ENCODE peak calls at places on chromosome 20, in four cellular contexts. D is K562, H is HepG2, T is GM12878. P is an unnamed sample.

GRCh38 chr20:23634985-23635767 is 2.6 kb downstream of the CST3 start:
- DNase-seq in H (no peak), D (no peak), T (no peak), P (no peak)

GRCh38 chr20:38369387-38369786 is 23.1 kb downstream of the LBP start:
- DNase-seq in T (no peak), D (peak), H (peak), P (peak)

GRCh38 chr20:63963348-63963741 is 6.4 kb downstream of the ZNF512B start:
- DNase-seq in T (no peak), H (no peak), D (no peak), P (no peak)

GRCh38 chr20:54237544-54237943 is 29.7 kb downstream of the PFDN4 start:
- DNase-seq in D (no peak), H (no peak), T (no peak), P (no peak)

GRCh38 chr20:37095108-37095608 is 639 bp downstream of the RBL1 start:
- DNase-seq in H (peak), T (no peak), D (peak), P (peak)

GRCh38 chr20:22974354-22974753 is 60.8 kb upstream of the SSTR4 start:
- DNase-seq in T (no peak), D (peak), H (peak), P (peak)

GRCh38 chr20:51540585-51540984 is 1.9 kb downstream of the NFATC2 start:
- DNase-seq in D (no peak), T (no peak), H (no peak), P (no peak)

GRCh38 chr20:21077809-21078345 is 28.3 kb downstream of the LINC00237 start:
- DNase-seq in T (no peak), H (peak), D (no peak), P (no peak)

DNA sequence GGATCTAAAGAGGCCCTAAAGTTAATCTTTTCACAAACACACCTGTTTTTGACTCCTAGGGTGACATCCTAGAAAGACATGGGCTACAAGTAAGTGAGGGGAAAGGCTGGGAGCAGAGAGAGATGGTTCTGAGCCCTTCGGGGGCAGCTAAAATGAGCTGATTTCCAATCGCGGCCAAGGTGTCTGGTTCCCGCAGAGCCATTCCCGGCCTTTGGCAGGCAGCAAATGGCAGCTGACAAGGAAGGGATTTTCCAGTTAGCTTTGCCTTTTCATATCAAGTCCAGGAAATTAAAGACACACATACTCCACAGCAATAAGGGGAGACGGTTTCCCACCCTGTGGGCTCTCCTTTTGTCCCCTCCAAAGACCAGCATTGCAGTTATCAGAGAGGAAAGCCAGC is 228.5 kb downstream of the ZMYND8 start:
- DNase-seq in T (no peak), H (no peak), D (no peak), P (no peak)
- TF ChIP-seq FOXK2 in T (no peak), H (no peak), D (no peak), P (no peak)

GRCh38 chr20:52552181-52552872 is 360.7 kb upstream of the ZFP64 start:
- DNase-seq in H (no peak), T (no peak), D (no peak), P (no peak)
- TF ChIP-seq BHLHE40 in H (no peak), T (no peak), D (no peak), P (no peak)

GRCh38 chr20:45589725-45590124 is 10.6 kb upstream of the WFDC8 start:
- DNase-seq in H (no peak), T (no peak), D (no peak), P (no peak)

GRCh38 chr20:45583502-45583901 is 4.4 kb upstream of the WFDC8 start:
- DNase-seq in D (no peak), T (no peak), H (no peak), P (no peak)

GRCh38 chr20:45592574-45593189 is 13.6 kb upstream of the WFDC8 start:
- DNase-seq in T (no peak), D (peak), H (peak), P (peak)

GRCh38 chr20:45593498-45593897 is 14.4 kb upstream of the WFDC8 start:
- DNase-seq in D (no peak), H (no peak), T (no peak), P (no peak)

DNA sequence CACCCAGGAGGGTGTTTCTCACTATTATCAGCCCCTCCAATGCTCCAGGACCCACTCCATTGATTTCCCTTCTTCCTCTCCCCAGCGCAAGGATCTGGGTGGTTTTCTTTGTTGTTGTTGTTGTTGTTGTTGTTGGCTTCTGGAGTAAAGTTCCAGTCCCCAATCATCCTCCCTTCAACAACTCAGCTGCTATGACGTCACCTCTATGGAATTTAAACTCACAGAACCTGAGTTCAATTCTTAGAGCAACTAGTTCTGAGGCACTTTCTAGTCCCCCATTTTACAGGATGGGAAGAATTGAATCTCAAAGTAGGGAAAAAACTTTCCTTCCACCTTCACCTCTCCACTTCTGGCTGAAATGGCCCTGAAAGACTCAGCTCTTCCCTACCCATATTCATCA is 9.7 kb upstream of the WFDC8 start:
- DNase-seq in D (no peak), T (no peak), H (no peak), P (no peak)
- TF ChIP-seq FOXK2 in D (no peak), T (no peak), H (no peak), P (no peak)

DNA sequence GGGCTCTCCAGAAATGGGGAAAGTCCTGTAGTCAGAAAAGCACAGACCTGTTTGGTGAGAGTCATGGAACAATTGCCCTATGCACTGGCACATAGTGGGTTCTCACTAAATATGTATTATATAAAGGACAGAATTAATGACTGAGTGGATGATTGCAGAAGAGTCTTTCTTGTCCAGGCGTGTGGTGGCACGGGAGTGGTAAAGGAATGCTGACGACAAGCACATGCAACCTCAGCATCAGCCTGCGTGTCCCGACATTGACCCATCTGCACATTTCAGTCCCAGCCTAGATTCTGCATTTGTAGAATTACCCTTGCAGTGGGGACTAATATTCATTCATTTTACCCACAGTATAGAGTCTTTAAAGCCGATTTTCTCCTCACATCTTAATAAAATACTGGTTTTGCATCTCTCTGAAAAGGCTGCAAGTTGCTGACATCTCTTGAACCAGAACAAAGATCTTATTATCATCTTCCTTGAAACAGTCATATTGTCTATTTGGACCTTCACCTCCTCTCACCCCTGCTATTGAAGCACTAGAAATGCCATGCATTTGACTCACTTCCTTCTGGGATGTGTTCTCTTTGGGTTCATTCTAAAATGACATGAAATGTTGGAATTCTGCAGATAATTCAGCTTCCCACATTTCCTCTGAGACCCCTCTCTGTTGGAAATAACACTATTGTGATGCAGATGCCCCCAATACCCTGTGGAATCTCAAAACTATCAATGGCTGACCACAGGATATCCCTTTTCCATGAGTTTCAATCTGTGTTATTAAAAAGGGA is 883.6 kb upstream of the FLRT3 start:
- DNase-seq in D (no peak), H (peak), T (no peak), P (no peak)
- TF ChIP-seq BHLHE40 in D (no peak), H (no peak), T (no peak), P (no peak)

GRCh38 chr20:43458422-43458924 is 777 bp downstream of the SRSF6 start:
- DNase-seq in D (no peak), T (no peak), H (no peak), P (no peak)

GRCh38 chr20:43457640-43458421 is at the start of gene SRSF6:
- DNase-seq in H (peak), T (peak), D (peak), P (peak)

GRCh38 chr20:43460172-43460829 is 2.6 kb downstream of the SRSF6 start:
- DNase-seq in D (no peak), T (no peak), H (no peak), P (no peak)

GRCh38 chr20:43460830-43461200 is 3.1 kb downstream of the SRSF6 start:
- DNase-seq in H (no peak), D (no peak), T (no peak), P (no peak)

GRCh38 chr20:43459022-43459942 is 1.6 kb downstream of the SRSF6 start:
- DNase-seq in H (no peak), D (peak), T (no peak), P (no peak)
- TF ChIP-seq FOXK2 in H (no peak), D (no peak), T (no peak), P (no peak)

GRCh38 chr20:47067776-47068175 is 173.1 kb downstream of the EYA2 start:
- DNase-seq in D (no peak), H (no peak), T (no peak), P (no peak)
- TF ChIP-seq BHLHE40 in D (no peak), H (no peak), T (no peak), P (no peak)

GRCh38 chr20:59992531-59992930 is 34.3 kb downstream of the CDH26 start:
- DNase-seq in T (no peak), D (no peak), H (no peak), P (no peak)

GRCh38 chr20:59984551-59984950 is 26.3 kb downstream of the CDH26 start:
- DNase-seq in D (no peak), T (no peak), H (no peak), P (no peak)

GRCh38 chr20:59987135-59987534 is 28.9 kb downstream of the CDH26 start:
- DNase-seq in D (no peak), H (no peak), T (no peak), P (no peak)

GRCh38 chr20:59985864-59986263 is 27.6 kb downstream of the CDH26 start:
- DNase-seq in H (no peak), D (peak), T (no peak), P (no peak)

GRCh38 chr20:59988141-59988540 is 29.9 kb downstream of the CDH26 start:
- DNase-seq in D (no peak), H (no peak), T (no peak), P (no peak)
- TF ChIP-seq FOXK2 in D (no peak), H (no peak), T (no peak), P (no peak)

DNA sequence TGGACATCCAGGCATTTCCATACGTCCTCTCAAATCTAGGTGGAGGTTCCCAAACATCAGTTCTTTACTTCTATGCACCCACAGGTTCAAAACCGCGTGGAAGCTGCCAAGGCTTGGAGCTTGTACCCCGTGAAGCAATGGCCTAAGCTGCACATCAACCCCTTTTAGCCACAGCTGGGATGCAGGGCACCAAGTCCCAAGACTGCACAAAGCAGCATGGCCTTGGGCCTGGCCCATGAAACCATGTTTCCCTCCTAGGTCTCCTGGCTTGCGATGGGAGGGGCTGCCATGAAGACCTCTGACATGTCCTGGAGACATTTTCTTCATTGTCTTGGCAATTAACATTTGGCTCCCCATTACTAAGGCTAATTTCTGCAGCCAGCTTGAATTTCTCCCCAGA is 88.9 kb upstream of the CBLN4 start:
- DNase-seq in T (no peak), D (no peak), H (no peak), P (no peak)
- TF ChIP-seq BHLHE40 in T (no peak), D (no peak), H (no peak), P (no peak)

GRCh38 chr20:48649104-48649626 is 178.6 kb downstream of the PREX1 start:
- DNase-seq in H (no peak), D (no peak), T (no peak), P (no peak)

GRCh38 chr20:48651271-48651670 is 176.5 kb downstream of the PREX1 start:
- DNase-seq in T (no peak), H (no peak), D (no peak), P (no peak)

GRCh38 chr20:48649868-48650267 is 177.9 kb downstream of the PREX1 start:
- DNase-seq in D (no peak), T (no peak), H (no peak), P (no peak)

GRCh38 chr20:48647873-48648272 is 179.9 kb downstream of the PREX1 start:
- DNase-seq in D (no peak), T (no peak), H (no peak), P (no peak)

GRCh38 chr20:48648482-48649051 is 179.2 kb downstream of the PREX1 start:
- DNase-seq in D (no peak), T (no peak), H (no peak), P (no peak)
- TF ChIP-seq FOXK2 in D (no peak), T (no peak), H (no peak), P (no peak)

P was measured in HEK293T.